ENCODE peak calls at places on chromosomes 5 and 9, in four cellular contexts. One of them, this sample, is unnamed.

GRCh38 chr5:73263001-73263710 is 90.2 kb downstream of the TMEM174 start:
- DNase-seq in HCT116: no peak
- DNase-seq in PC-3: no peak
- DNase-seq in mesendoderm: no peak
- DNase-seq in this sample: no peak

GRCh38 chr9:116160676-116161571 is 7.3 kb downstream of the PAPPA start:
- DNase-seq in HCT116: no peak
- DNase-seq in PC-3: no peak
- DNase-seq in mesendoderm: no peak
- DNase-seq in this sample: no peak

GRCh38 chr5:143717400-143717799 is 94.6 kb upstream of the HMHB1 start:
- DNase-seq in HCT116: no peak
- DNase-seq in PC-3: no peak
- DNase-seq in mesendoderm: no peak
- DNase-seq in this sample: no peak

GRCh38 chr5:14204785-14205321 is 61.7 kb downstream of the TRIO start:
- DNase-seq in HCT116: no peak
- DNase-seq in PC-3: peak; percentile 68
- DNase-seq in mesendoderm: peak; percentile 64
- DNase-seq in this sample: no peak

GRCh38 chr5:149392718-149393117 is 13.6 kb upstream of the IL17B start:
- DNase-seq in HCT116: no peak
- DNase-seq in PC-3: peak; percentile 72
- DNase-seq in mesendoderm: no peak
- DNase-seq in this sample: no peak

GRCh38 chr5:68432682-68433081 is 217.1 kb downstream of the PIK3R1 start:
- DNase-seq in HCT116: peak; percentile 68
- DNase-seq in PC-3: peak; percentile 45
- DNase-seq in mesendoderm: no peak
- DNase-seq in this sample: no peak

GRCh38 chr5:102511666-102512065 is 12.9 kb upstream of the SLCO6A1 start:
- DNase-seq in HCT116: no peak
- DNase-seq in PC-3: peak; percentile 23
- DNase-seq in mesendoderm: no peak
- DNase-seq in this sample: no peak

GRCh38 chr5:9429691-9430215 is 116.1 kb downstream of the SEMA5A start:
- DNase-seq in HCT116: no peak
- DNase-seq in PC-3: no peak
- DNase-seq in mesendoderm: no peak
- DNase-seq in this sample: no peak

GRCh38 chr9:16267336-16268036 is 603.0 kb downstream of the BNC2 start:
- DNase-seq in HCT116: no peak
- DNase-seq in PC-3: peak; percentile 89
- DNase-seq in mesendoderm: no peak
- DNase-seq in this sample: no peak

GRCh38 chr5:55480781-55481180 is 54.0 kb downstream of the PLPP1 start:
- DNase-seq in HCT116: no peak
- DNase-seq in PC-3: peak; percentile 44
- DNase-seq in mesendoderm: no peak
- DNase-seq in this sample: no peak

GRCh38 chr9:99947395-99947794 is 40.9 kb downstream of the STX17 start:
- DNase-seq in HCT116: no peak
- DNase-seq in PC-3: no peak
- DNase-seq in mesendoderm: peak; percentile 32
- DNase-seq in this sample: no peak

GRCh38 chr5:172875372-172876279 is 41.6 kb downstream of the ERGIC1 start:
- DNase-seq in HCT116: no peak
- DNase-seq in PC-3: no peak
- DNase-seq in mesendoderm: no peak
- DNase-seq in this sample: no peak

GRCh38 chr9:74220327-74220726 is 276.8 kb upstream of the RORB start:
- DNase-seq in HCT116: no peak
- DNase-seq in PC-3: no peak
- DNase-seq in mesendoderm: peak; percentile 64
- DNase-seq in this sample: no peak

GRCh38 chr9:86187121-86187520 is 72.3 kb downstream of the C9orf153 start:
- DNase-seq in HCT116: no peak
- DNase-seq in PC-3: no peak
- DNase-seq in mesendoderm: peak; percentile 84
- DNase-seq in this sample: no peak

GRCh38 chr5:136222575-136223235 is 29.7 kb upstream of the SMIM32 start:
- DNase-seq in HCT116: no peak
- DNase-seq in PC-3: peak; percentile 39
- DNase-seq in mesendoderm: no peak
- DNase-seq in this sample: no peak

GRCh38 chr5:93404246-93404645 is 176.8 kb downstream of the NR2F1-AS1 start:
- DNase-seq in HCT116: no peak
- DNase-seq in PC-3: no peak
- DNase-seq in mesendoderm: no peak
- DNase-seq in this sample: no peak

GRCh38 chr9:84235516-84235915 is 105.0 kb downstream of the SLC28A3 start:
- DNase-seq in HCT116: no peak
- DNase-seq in PC-3: no peak
- DNase-seq in mesendoderm: no peak
- DNase-seq in this sample: no peak

GRCh38 chr5:126658526-126658925 is 57.8 kb downstream of the PHAX start:
- DNase-seq in HCT116: no peak
- DNase-seq in PC-3: no peak
- DNase-seq in mesendoderm: no peak
- DNase-seq in this sample: no peak

GRCh38 chr9:19186240-19186639 is 44.3 kb upstream of the DENND4C start:
- DNase-seq in HCT116: no peak
- DNase-seq in PC-3: no peak
- DNase-seq in mesendoderm: no peak
- DNase-seq in this sample: no peak

GRCh38 chr5:177473461-177473991 is at the start of gene DBN1:
- DNase-seq in HCT116: no peak
- DNase-seq in PC-3: peak; percentile 61
- DNase-seq in mesendoderm: peak; percentile 76
- DNase-seq in this sample: peak; percentile 83

GRCh38 chr9:98657897-98658296 is 50.8 kb downstream of the GABBR2 start:
- DNase-seq in HCT116: no peak
- DNase-seq in PC-3: no peak
- DNase-seq in mesendoderm: no peak
- DNase-seq in this sample: no peak

GRCh38 chr5:35851282-35851681 is 5.4 kb upstream of the IL7R start:
- DNase-seq in HCT116: no peak
- DNase-seq in PC-3: peak; percentile 54
- DNase-seq in mesendoderm: peak; percentile 29
- DNase-seq in this sample: no peak

GRCh38 chr9:72362680-72363139 is 2.3 kb downstream of the ZFAND5 start:
- DNase-seq in HCT116: no peak
- DNase-seq in PC-3: peak; percentile 35
- DNase-seq in mesendoderm: peak; percentile 66
- DNase-seq in this sample: peak; percentile 68

GRCh38 chr9:117555964-117556629 is 141.2 kb upstream of the ASTN2 start:
- DNase-seq in HCT116: no peak
- DNase-seq in PC-3: peak; percentile 11
- DNase-seq in mesendoderm: peak; percentile 85
- DNase-seq in this sample: peak; percentile 87

GRCh38 chr5:59099270-59099994 is 516.6 kb downstream of the RAB3C start:
- DNase-seq in HCT116: no peak
- DNase-seq in PC-3: peak; percentile 79
- DNase-seq in mesendoderm: no peak
- DNase-seq in this sample: no peak

GRCh38 chr9:136107953-136108647 is 10.6 kb downstream of the TMEM250 start:
- DNase-seq in HCT116: no peak
- DNase-seq in PC-3: no peak
- DNase-seq in mesendoderm: no peak
- DNase-seq in this sample: no peak

GRCh38 chr9:136111190-136111589 is 7.5 kb downstream of the TMEM250 start:
- DNase-seq in HCT116: no peak
- DNase-seq in PC-3: no peak
- DNase-seq in mesendoderm: no peak
- DNase-seq in this sample: no peak

GRCh38 chr9:136110082-136111061 is 8.3 kb downstream of the TMEM250 start:
- DNase-seq in HCT116: no peak
- DNase-seq in PC-3: peak; percentile 19
- DNase-seq in mesendoderm: peak; percentile 73
- DNase-seq in this sample: no peak

GRCh38 chr9:136108648-136109266 is 9.9 kb downstream of the TMEM250 start:
- DNase-seq in HCT116: no peak
- DNase-seq in PC-3: no peak
- DNase-seq in mesendoderm: no peak
- DNase-seq in this sample: no peak

GRCh38 chr9:136109351-136110081 is 9.2 kb downstream of the TMEM250 start:
- DNase-seq in HCT116: peak; percentile 71
- DNase-seq in PC-3: peak; percentile 89
- DNase-seq in mesendoderm: peak; percentile 63
- DNase-seq in this sample: peak; percentile 81
- H3K4me3 ChIP-seq in HCT116: peak overlapping the region; percentile 56
- H3K4me3 ChIP-seq in PC-3: peak overlapping the region; percentile 55
- H3K4me3 ChIP-seq in mesendoderm: no peak overlapping the region
- H3K4me3 ChIP-seq in this sample: peak overlapping the region; percentile 43

DNA sequence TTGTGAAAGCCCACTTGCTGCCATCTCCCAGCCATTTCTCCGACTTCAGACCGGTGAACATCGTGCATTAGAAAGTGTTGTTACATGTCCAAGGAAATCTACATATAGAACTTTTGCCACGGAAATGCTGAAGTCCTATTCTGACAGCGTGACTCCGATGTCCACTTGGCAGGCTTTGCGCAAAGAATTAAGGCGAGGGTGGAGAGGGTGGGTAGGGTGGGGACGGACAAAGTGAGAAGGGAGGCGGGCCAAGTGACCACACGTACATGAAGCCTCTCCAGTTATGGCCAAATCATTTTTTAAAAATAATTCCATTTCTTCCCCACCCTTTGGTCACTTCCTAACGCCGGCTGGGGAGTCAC is 460 bp upstream of the ACO1 start:
- DNase-seq in HCT116: no peak
- DNase-seq in PC-3: no peak
- DNase-seq in mesendoderm: no peak
- DNase-seq in this sample: peak; percentile 43
- H3K9ac ChIP-seq in HCT116: peak overlapping the region; percentile 72
- H3K9ac ChIP-seq in PC-3: no peak overlapping the region
- H3K9ac ChIP-seq in mesendoderm: peak overlapping the region; percentile 72
- H3K9ac ChIP-seq in this sample: peak overlapping the region; percentile 83

GRCh38 chr9:112868956-112869594 is 21.6 kb downstream of the SLC46A2 start:
- DNase-seq in HCT116: no peak
- DNase-seq in PC-3: no peak
- DNase-seq in mesendoderm: no peak
- DNase-seq in this sample: peak; percentile 60

GRCh38 chr9:112864982-112865381 is 25.7 kb downstream of the SLC46A2 start:
- DNase-seq in HCT116: no peak
- DNase-seq in PC-3: no peak
- DNase-seq in mesendoderm: no peak
- DNase-seq in this sample: no peak

GRCh38 chr9:112866662-112867274 is 23.9 kb downstream of the SLC46A2 start:
- DNase-seq in HCT116: peak; percentile 48
- DNase-seq in PC-3: peak; percentile 79
- DNase-seq in mesendoderm: peak; percentile 95
- DNase-seq in this sample: no peak

GRCh38 chr9:112868461-112868860 is 22.2 kb downstream of the SLC46A2 start:
- DNase-seq in HCT116: no peak
- DNase-seq in PC-3: peak; percentile 93
- DNase-seq in mesendoderm: no peak
- DNase-seq in this sample: no peak

DNA sequence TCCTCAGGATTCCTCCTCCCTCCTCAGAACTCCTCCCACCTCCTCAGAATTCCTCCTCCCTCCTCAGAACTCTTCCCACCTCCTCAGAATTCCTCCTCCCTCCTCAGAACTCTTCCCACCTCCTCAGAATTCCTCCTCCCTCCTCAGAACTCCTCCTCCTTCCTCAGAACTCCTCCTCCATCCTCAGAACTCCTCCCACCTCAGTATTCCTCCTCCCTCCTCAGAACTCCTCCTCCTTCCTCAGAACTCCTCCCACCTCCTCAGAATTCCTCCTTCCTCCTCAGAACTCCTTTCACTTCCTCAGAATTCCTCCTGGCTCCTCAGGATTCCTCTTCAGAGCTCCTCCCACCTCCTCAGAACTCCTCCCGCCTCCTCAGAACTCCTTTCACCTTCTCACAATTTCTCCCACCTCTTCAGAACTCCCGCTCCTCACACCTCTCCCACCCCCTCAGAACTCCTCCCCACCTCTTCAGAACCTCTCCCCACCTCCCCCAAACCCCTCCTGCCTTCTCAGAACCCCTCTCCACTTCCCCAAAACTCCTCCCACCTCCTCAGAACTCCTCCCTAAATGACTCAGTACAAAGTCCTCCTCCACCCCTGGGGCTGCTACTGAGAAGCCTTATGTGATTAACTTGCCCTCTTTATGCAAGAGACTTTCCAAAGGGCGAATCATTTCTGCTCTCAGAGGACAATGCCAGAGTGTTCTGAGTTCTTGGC is 23.2 kb downstream of the SLC46A2 start:
- DNase-seq in HCT116: peak; percentile 75
- DNase-seq in PC-3: peak; percentile 92
- DNase-seq in mesendoderm: peak; percentile 95
- DNase-seq in this sample: peak; percentile 80
- H3K4me3 ChIP-seq in HCT116: peak overlapping the region; percentile 38
- H3K4me3 ChIP-seq in PC-3: peak overlapping the region; percentile 59
- H3K4me3 ChIP-seq in mesendoderm: no peak overlapping the region
- H3K4me3 ChIP-seq in this sample: no peak overlapping the region

DNA sequence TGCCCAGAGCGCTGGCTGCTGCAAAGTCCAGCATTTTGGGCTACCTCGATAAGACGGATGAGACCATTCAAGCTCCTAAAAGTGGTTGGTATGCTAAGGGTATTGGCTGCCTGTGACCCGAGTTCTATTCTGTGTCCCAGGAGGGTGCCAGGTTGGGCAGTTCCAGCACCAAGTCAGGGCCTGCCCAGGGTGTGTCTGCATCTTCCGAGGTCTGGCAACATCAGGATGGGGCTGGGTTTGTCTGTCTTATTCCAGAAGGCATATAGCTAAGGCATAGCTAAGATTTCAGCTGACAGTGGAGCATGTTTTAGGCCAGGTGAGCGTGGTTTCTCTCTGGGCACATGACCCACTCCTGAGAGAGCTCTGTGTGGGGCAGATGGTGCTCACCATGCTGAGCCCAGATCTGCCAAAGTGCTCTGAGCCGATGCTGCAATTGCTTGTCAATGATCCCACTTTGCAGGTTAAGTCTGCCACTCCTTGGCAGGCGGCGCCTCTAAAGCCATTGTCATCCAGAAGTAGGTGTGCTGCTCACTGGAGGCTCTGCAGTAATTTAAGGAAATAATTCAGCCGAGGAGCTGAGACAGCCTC is 7.8 kb downstream of the SLC9A3 start:
- DNase-seq in HCT116: no peak
- DNase-seq in PC-3: no peak
- DNase-seq in mesendoderm: no peak
- DNase-seq in this sample: no peak
- H3K9ac ChIP-seq in HCT116: no peak overlapping the region
- H3K9ac ChIP-seq in PC-3: no peak overlapping the region
- H3K9ac ChIP-seq in mesendoderm: no peak overlapping the region
- H3K9ac ChIP-seq in this sample: no peak overlapping the region

GRCh38 chr9:90813523-90813922 is 11.9 kb downstream of the SYK start:
- DNase-seq in HCT116: no peak
- DNase-seq in PC-3: no peak
- DNase-seq in mesendoderm: no peak
- DNase-seq in this sample: peak; percentile 97

GRCh38 chr9:90808226-90808797 is 6.7 kb downstream of the SYK start:
- DNase-seq in HCT116: no peak
- DNase-seq in PC-3: no peak
- DNase-seq in mesendoderm: no peak
- DNase-seq in this sample: peak; percentile 57

GRCh38 chr9:90808890-90809685 is 7.5 kb downstream of the SYK start:
- DNase-seq in HCT116: no peak
- DNase-seq in PC-3: no peak
- DNase-seq in mesendoderm: no peak
- DNase-seq in this sample: peak; percentile 63

GRCh38 chr9:90813011-90813410 is 11.4 kb downstream of the SYK start:
- DNase-seq in HCT116: no peak
- DNase-seq in PC-3: no peak
- DNase-seq in mesendoderm: no peak
- DNase-seq in this sample: no peak

GRCh38 chr9:90810686-90811085 is 9.1 kb downstream of the SYK start:
- DNase-seq in HCT116: no peak
- DNase-seq in PC-3: no peak
- DNase-seq in mesendoderm: no peak
- DNase-seq in this sample: no peak
- H3K4me3 ChIP-seq in HCT116: no peak overlapping the region
- H3K4me3 ChIP-seq in PC-3: no peak overlapping the region
- H3K4me3 ChIP-seq in mesendoderm: no peak overlapping the region
- H3K4me3 ChIP-seq in this sample: peak overlapping the region; percentile 0

This sample was measured in Karpas-422.